ENCODE peak calls at places on chromosomes 16 and 17, in eight cellular contexts. One of them, this sample, is unnamed.

GRCh38 chr16:84827897-84828296 is 8.1 kb downstream of the CRISPLD2 start:
- DNase-seq in CD4-positive, alpha-beta T cell: no peak
- DNase-seq in lung: no peak
- DNase-seq in HFF-Myc: no peak
- DNase-seq in HS-5: no peak
- DNase-seq in NCI-H2171 treated with DMSO at 0.1 percent for 48 hours: no peak
- DNase-seq in effector CD4-positive, alpha-beta T cell: no peak
- DNase-seq in substantia nigra: no peak
- DNase-seq in this sample: peak

GRCh38 chr17:11205656-11206055 is 35.4 kb upstream of the SHISA6 start:
- DNase-seq in CD4-positive, alpha-beta T cell: no peak
- DNase-seq in lung: no peak
- DNase-seq in HFF-Myc: no peak
- DNase-seq in HS-5: no peak
- DNase-seq in NCI-H2171 treated with DMSO at 0.1 percent for 48 hours: no peak
- DNase-seq in effector CD4-positive, alpha-beta T cell: no peak
- DNase-seq in substantia nigra: no peak
- DNase-seq in this sample: no peak

GRCh38 chr16:17434006-17434405 is 36.8 kb downstream of the XYLT1 start:
- DNase-seq in CD4-positive, alpha-beta T cell: no peak
- DNase-seq in lung: no peak
- DNase-seq in HFF-Myc: no peak
- DNase-seq in HS-5: no peak
- DNase-seq in NCI-H2171 treated with DMSO at 0.1 percent for 48 hours: no peak
- DNase-seq in effector CD4-positive, alpha-beta T cell: no peak
- DNase-seq in substantia nigra: no peak
- DNase-seq in this sample: no peak

GRCh38 chr16:69166221-69166833 is 20.6 kb upstream of the SNTB2 start:
- DNase-seq in CD4-positive, alpha-beta T cell: no peak
- DNase-seq in lung: no peak
- DNase-seq in HFF-Myc: peak
- DNase-seq in HS-5: peak
- DNase-seq in NCI-H2171 treated with DMSO at 0.1 percent for 48 hours: peak
- DNase-seq in effector CD4-positive, alpha-beta T cell: no peak
- DNase-seq in substantia nigra: no peak
- DNase-seq in this sample: no peak

GRCh38 chr17:66283296-66283934 is 19.0 kb upstream of the PRKCA start:
- DNase-seq in CD4-positive, alpha-beta T cell: no peak
- DNase-seq in lung: no peak
- DNase-seq in HFF-Myc: no peak
- DNase-seq in HS-5: no peak
- DNase-seq in NCI-H2171 treated with DMSO at 0.1 percent for 48 hours: no peak
- DNase-seq in effector CD4-positive, alpha-beta T cell: no peak
- DNase-seq in substantia nigra: no peak
- DNase-seq in this sample: no peak

GRCh38 chr16:55255890-55256289 is 68.1 kb upstream of the IRX6 start:
- DNase-seq in CD4-positive, alpha-beta T cell: no peak
- DNase-seq in lung: no peak
- DNase-seq in HFF-Myc: no peak
- DNase-seq in HS-5: no peak
- DNase-seq in NCI-H2171 treated with DMSO at 0.1 percent for 48 hours: no peak
- DNase-seq in effector CD4-positive, alpha-beta T cell: no peak
- DNase-seq in substantia nigra: no peak
- DNase-seq in this sample: no peak

GRCh38 chr16:13426279-13426678 is 493.7 kb upstream of the ERCC4 start:
- DNase-seq in CD4-positive, alpha-beta T cell: no peak
- DNase-seq in lung: no peak
- DNase-seq in HFF-Myc: no peak
- DNase-seq in HS-5: no peak
- DNase-seq in NCI-H2171 treated with DMSO at 0.1 percent for 48 hours: no peak
- DNase-seq in effector CD4-positive, alpha-beta T cell: no peak
- DNase-seq in substantia nigra: no peak
- DNase-seq in this sample: no peak

GRCh38 chr17:43406676-43407645 is 8.2 kb downstream of the ARL4D start:
- DNase-seq in CD4-positive, alpha-beta T cell: no peak
- DNase-seq in lung: no peak
- DNase-seq in HFF-Myc: no peak
- DNase-seq in HS-5: no peak
- DNase-seq in NCI-H2171 treated with DMSO at 0.1 percent for 48 hours: peak
- DNase-seq in effector CD4-positive, alpha-beta T cell: no peak
- DNase-seq in substantia nigra: no peak
- DNase-seq in this sample: peak

GRCh38 chr16:8585942-8586341 is 4.4 kb downstream of the TMEM114 start:
- DNase-seq in CD4-positive, alpha-beta T cell: no peak
- DNase-seq in lung: no peak
- DNase-seq in HFF-Myc: no peak
- DNase-seq in HS-5: no peak
- DNase-seq in NCI-H2171 treated with DMSO at 0.1 percent for 48 hours: no peak
- DNase-seq in effector CD4-positive, alpha-beta T cell: no peak
- DNase-seq in substantia nigra: no peak
- DNase-seq in this sample: no peak

GRCh38 chr17:82815790-82816305 is 24.0 kb downstream of the ZNF750 start:
- DNase-seq in CD4-positive, alpha-beta T cell: no peak
- DNase-seq in lung: no peak
- DNase-seq in HFF-Myc: no peak
- DNase-seq in HS-5: no peak
- DNase-seq in NCI-H2171 treated with DMSO at 0.1 percent for 48 hours: no peak
- DNase-seq in effector CD4-positive, alpha-beta T cell: no peak
- DNase-seq in substantia nigra: no peak
- DNase-seq in this sample: no peak

GRCh38 chr17:29005936-29006438 is at the start of gene SEZ6:
- DNase-seq in CD4-positive, alpha-beta T cell: peak
- DNase-seq in lung: peak
- DNase-seq in HFF-Myc: no peak
- DNase-seq in HS-5: no peak
- DNase-seq in NCI-H2171 treated with DMSO at 0.1 percent for 48 hours: peak
- DNase-seq in effector CD4-positive, alpha-beta T cell: peak
- DNase-seq in substantia nigra: peak
- DNase-seq in this sample: peak

GRCh38 chr17:27471321-27472269 is 15.3 kb downstream of the KSR1 start:
- DNase-seq in CD4-positive, alpha-beta T cell: peak
- DNase-seq in lung: no peak
- DNase-seq in HFF-Myc: no peak
- DNase-seq in HS-5: no peak
- DNase-seq in NCI-H2171 treated with DMSO at 0.1 percent for 48 hours: no peak
- DNase-seq in effector CD4-positive, alpha-beta T cell: peak
- DNase-seq in substantia nigra: no peak
- DNase-seq in this sample: peak

GRCh38 chr16:85564277-85565051 is 48.7 kb upstream of the GSE1 start:
- DNase-seq in CD4-positive, alpha-beta T cell: no peak
- DNase-seq in lung: no peak
- DNase-seq in HFF-Myc: no peak
- DNase-seq in HS-5: no peak
- DNase-seq in NCI-H2171 treated with DMSO at 0.1 percent for 48 hours: no peak
- DNase-seq in effector CD4-positive, alpha-beta T cell: peak
- DNase-seq in substantia nigra: no peak
- DNase-seq in this sample: peak

GRCh38 chr17:5380491-5381135 is 38.8 kb downstream of the NUP88 start:
- DNase-seq in CD4-positive, alpha-beta T cell: no peak
- DNase-seq in lung: no peak
- DNase-seq in HFF-Myc: no peak
- DNase-seq in HS-5: no peak
- DNase-seq in NCI-H2171 treated with DMSO at 0.1 percent for 48 hours: no peak
- DNase-seq in effector CD4-positive, alpha-beta T cell: no peak
- DNase-seq in substantia nigra: no peak
- DNase-seq in this sample: no peak

GRCh38 chr16:63287411-63287810 is 1251.2 kb upstream of the CDH8 start:
- DNase-seq in CD4-positive, alpha-beta T cell: no peak
- DNase-seq in lung: no peak
- DNase-seq in HFF-Myc: no peak
- DNase-seq in HS-5: no peak
- DNase-seq in NCI-H2171 treated with DMSO at 0.1 percent for 48 hours: no peak
- DNase-seq in effector CD4-positive, alpha-beta T cell: no peak
- DNase-seq in substantia nigra: no peak
- DNase-seq in this sample: no peak

GRCh38 chr16:19153876-19154275 is 14.2 kb upstream of the SYT17 start:
- DNase-seq in CD4-positive, alpha-beta T cell: no peak
- DNase-seq in lung: no peak
- DNase-seq in HFF-Myc: no peak
- DNase-seq in HS-5: no peak
- DNase-seq in NCI-H2171 treated with DMSO at 0.1 percent for 48 hours: peak
- DNase-seq in effector CD4-positive, alpha-beta T cell: no peak
- DNase-seq in substantia nigra: no peak
- DNase-seq in this sample: no peak

GRCh38 chr17:1492249-1493206 is at the start of gene MYO1C:
- DNase-seq in CD4-positive, alpha-beta T cell: no peak
- DNase-seq in lung: no peak
- DNase-seq in HFF-Myc: no peak
- DNase-seq in HS-5: no peak
- DNase-seq in NCI-H2171 treated with DMSO at 0.1 percent for 48 hours: no peak
- DNase-seq in effector CD4-positive, alpha-beta T cell: no peak
- DNase-seq in substantia nigra: no peak
- DNase-seq in this sample: no peak

GRCh38 chr17:34318474-34318873 is 761 bp upstream of the CCL8 start:
- DNase-seq in CD4-positive, alpha-beta T cell: no peak
- DNase-seq in lung: no peak
- DNase-seq in HFF-Myc: no peak
- DNase-seq in HS-5: no peak
- DNase-seq in NCI-H2171 treated with DMSO at 0.1 percent for 48 hours: no peak
- DNase-seq in effector CD4-positive, alpha-beta T cell: no peak
- DNase-seq in substantia nigra: no peak
- DNase-seq in this sample: peak

GRCh38 chr17:76065754-76066153 is 6.6 kb downstream of the SRP68 start:
- DNase-seq in CD4-positive, alpha-beta T cell: no peak
- DNase-seq in lung: no peak
- DNase-seq in HFF-Myc: no peak
- DNase-seq in HS-5: no peak
- DNase-seq in NCI-H2171 treated with DMSO at 0.1 percent for 48 hours: no peak
- DNase-seq in effector CD4-positive, alpha-beta T cell: no peak
- DNase-seq in substantia nigra: no peak
- DNase-seq in this sample: no peak

GRCh38 chr17:65074778-65075250 is 18.3 kb upstream of the GNA13 start:
- DNase-seq in CD4-positive, alpha-beta T cell: no peak
- DNase-seq in lung: no peak
- DNase-seq in HFF-Myc: no peak
- DNase-seq in HS-5: no peak
- DNase-seq in NCI-H2171 treated with DMSO at 0.1 percent for 48 hours: no peak
- DNase-seq in effector CD4-positive, alpha-beta T cell: no peak
- DNase-seq in substantia nigra: no peak
- DNase-seq in this sample: no peak

GRCh38 chr16:27723711-27724490 is 174.0 kb downstream of the KATNIP start:
- DNase-seq in CD4-positive, alpha-beta T cell: no peak
- DNase-seq in lung: no peak
- DNase-seq in HFF-Myc: no peak
- DNase-seq in HS-5: no peak
- DNase-seq in NCI-H2171 treated with DMSO at 0.1 percent for 48 hours: peak
- DNase-seq in effector CD4-positive, alpha-beta T cell: no peak
- DNase-seq in substantia nigra: no peak
- DNase-seq in this sample: peak

GRCh38 chr17:38403491-38403890 is 24.8 kb upstream of the ARHGAP23 start:
- DNase-seq in CD4-positive, alpha-beta T cell: no peak
- DNase-seq in lung: no peak
- DNase-seq in HFF-Myc: no peak
- DNase-seq in HS-5: no peak
- DNase-seq in NCI-H2171 treated with DMSO at 0.1 percent for 48 hours: peak
- DNase-seq in effector CD4-positive, alpha-beta T cell: no peak
- DNase-seq in substantia nigra: no peak
- DNase-seq in this sample: peak

GRCh38 chr17:33106525-33107162 is 115.0 kb downstream of the SPACA3 start:
- DNase-seq in CD4-positive, alpha-beta T cell: no peak
- DNase-seq in lung: no peak
- DNase-seq in HFF-Myc: no peak
- DNase-seq in HS-5: no peak
- DNase-seq in NCI-H2171 treated with DMSO at 0.1 percent for 48 hours: no peak
- DNase-seq in effector CD4-positive, alpha-beta T cell: no peak
- DNase-seq in substantia nigra: no peak
- DNase-seq in this sample: no peak

GRCh38 chr16:81483970-81484595 is 39.5 kb downstream of the CMIP start:
- DNase-seq in CD4-positive, alpha-beta T cell: no peak
- DNase-seq in lung: no peak
- DNase-seq in HFF-Myc: no peak
- DNase-seq in HS-5: no peak
- DNase-seq in NCI-H2171 treated with DMSO at 0.1 percent for 48 hours: no peak
- DNase-seq in effector CD4-positive, alpha-beta T cell: no peak
- DNase-seq in substantia nigra: no peak
- DNase-seq in this sample: no peak

GRCh38 chr16:24670623-24671454 is 58.6 kb upstream of the TNRC6A start:
- DNase-seq in CD4-positive, alpha-beta T cell: no peak
- DNase-seq in lung: peak
- DNase-seq in HFF-Myc: peak
- DNase-seq in HS-5: no peak
- DNase-seq in NCI-H2171 treated with DMSO at 0.1 percent for 48 hours: peak
- DNase-seq in effector CD4-positive, alpha-beta T cell: no peak
- DNase-seq in substantia nigra: peak
- DNase-seq in this sample: peak

GRCh38 chr17:20009052-20009301 is 182 bp upstream of the SPECC1 start:
- DNase-seq in CD4-positive, alpha-beta T cell: no peak
- DNase-seq in lung: peak
- DNase-seq in HFF-Myc: no peak
- DNase-seq in HS-5: no peak
- DNase-seq in NCI-H2171 treated with DMSO at 0.1 percent for 48 hours: no peak
- DNase-seq in effector CD4-positive, alpha-beta T cell: no peak
- DNase-seq in substantia nigra: no peak
- DNase-seq in this sample: no peak

GRCh38 chr17:20825539-20825938 is 217.3 kb downstream of the USP22 start:
- DNase-seq in CD4-positive, alpha-beta T cell: no peak
- DNase-seq in lung: no peak
- DNase-seq in HFF-Myc: no peak
- DNase-seq in HS-5: no peak
- DNase-seq in NCI-H2171 treated with DMSO at 0.1 percent for 48 hours: no peak
- DNase-seq in effector CD4-positive, alpha-beta T cell: no peak
- DNase-seq in substantia nigra: no peak
- DNase-seq in this sample: no peak

GRCh38 chr17:78058001-78058400 is 70.6 kb downstream of the TMC6 start:
- DNase-seq in CD4-positive, alpha-beta T cell: no peak
- DNase-seq in lung: no peak
- DNase-seq in HFF-Myc: no peak
- DNase-seq in HS-5: no peak
- DNase-seq in NCI-H2171 treated with DMSO at 0.1 percent for 48 hours: no peak
- DNase-seq in effector CD4-positive, alpha-beta T cell: no peak
- DNase-seq in substantia nigra: no peak
- DNase-seq in this sample: no peak

GRCh38 chr17:50934672-50935200 is 68.6 kb upstream of the TOB1 start:
- DNase-seq in CD4-positive, alpha-beta T cell: no peak
- DNase-seq in lung: no peak
- DNase-seq in HFF-Myc: no peak
- DNase-seq in HS-5: no peak
- DNase-seq in NCI-H2171 treated with DMSO at 0.1 percent for 48 hours: peak
- DNase-seq in effector CD4-positive, alpha-beta T cell: no peak
- DNase-seq in substantia nigra: no peak
- DNase-seq in this sample: no peak

GRCh38 chr16:48499822-48500440 is 110.0 kb downstream of the N4BP1 start:
- DNase-seq in CD4-positive, alpha-beta T cell: no peak
- DNase-seq in lung: no peak
- DNase-seq in HFF-Myc: peak
- DNase-seq in HS-5: peak
- DNase-seq in NCI-H2171 treated with DMSO at 0.1 percent for 48 hours: peak
- DNase-seq in effector CD4-positive, alpha-beta T cell: no peak
- DNase-seq in substantia nigra: no peak
- DNase-seq in this sample: peak

GRCh38 chr17:73338050-73338491 is 26.3 kb upstream of the CDC42EP4 start:
- DNase-seq in CD4-positive, alpha-beta T cell: no peak
- DNase-seq in lung: no peak
- DNase-seq in HFF-Myc: no peak
- DNase-seq in HS-5: no peak
- DNase-seq in NCI-H2171 treated with DMSO at 0.1 percent for 48 hours: no peak
- DNase-seq in effector CD4-positive, alpha-beta T cell: no peak
- DNase-seq in substantia nigra: no peak
- DNase-seq in this sample: no peak

GRCh38 chr16:68902376-68903345 is 59.3 kb downstream of the TANGO6 start:
- DNase-seq in CD4-positive, alpha-beta T cell: no peak
- DNase-seq in lung: peak
- DNase-seq in HFF-Myc: no peak
- DNase-seq in HS-5: peak
- DNase-seq in NCI-H2171 treated with DMSO at 0.1 percent for 48 hours: peak
- DNase-seq in effector CD4-positive, alpha-beta T cell: no peak
- DNase-seq in substantia nigra: no peak
- DNase-seq in this sample: peak